ENCODE peak calls at places on chromosomes 13 and 19, in ten cellular contexts. One of them, this sample, is unnamed.

GRCh38 chr19:55146648-55147218 is 2.3 kb downstream of the TNNT1 start:
- DNase-seq in CD4-positive, CD25-positive, alpha-beta regulatory T cell: no peak
- DNase-seq in left ventricle myocardium inferior: no peak
- DNase-seq in heart right ventricle: no peak
- DNase-seq in breast epithelium: no peak
- DNase-seq in thoracic aorta: no peak
- DNase-seq in GM12878: no peak
- DNase-seq in CD8-positive, alpha-beta T cell: no peak
- DNase-seq in effector memory CD4-positive, alpha-beta T cell: no peak
- DNase-seq in mammary epithelial cell: no peak
- DNase-seq in this sample: peak; percentile 88

GRCh38 chr13:95564948-95565347 is 12.4 kb downstream of the CLDN10 start:
- DNase-seq in CD4-positive, CD25-positive, alpha-beta regulatory T cell: no peak
- DNase-seq in left ventricle myocardium inferior: no peak
- DNase-seq in heart right ventricle: no peak
- DNase-seq in breast epithelium: no peak
- DNase-seq in thoracic aorta: no peak
- DNase-seq in GM12878: no peak
- DNase-seq in CD8-positive, alpha-beta T cell: no peak
- DNase-seq in effector memory CD4-positive, alpha-beta T cell: no peak
- DNase-seq in mammary epithelial cell: peak; percentile 81
- DNase-seq in this sample: no peak

GRCh38 chr13:42380420-42381164 is 108.6 kb downstream of the AKAP11 start:
- DNase-seq in CD4-positive, CD25-positive, alpha-beta regulatory T cell: no peak
- DNase-seq in left ventricle myocardium inferior: no peak
- DNase-seq in heart right ventricle: no peak
- DNase-seq in breast epithelium: no peak
- DNase-seq in thoracic aorta: no peak
- DNase-seq in GM12878: peak; percentile 85
- DNase-seq in CD8-positive, alpha-beta T cell: no peak
- DNase-seq in effector memory CD4-positive, alpha-beta T cell: no peak
- DNase-seq in mammary epithelial cell: no peak
- DNase-seq in this sample: no peak

GRCh38 chr19:39927524-39928356 is 6.7 kb downstream of the FCGBP start:
- DNase-seq in CD4-positive, CD25-positive, alpha-beta regulatory T cell: no peak
- DNase-seq in left ventricle myocardium inferior: no peak
- DNase-seq in heart right ventricle: no peak
- DNase-seq in breast epithelium: no peak
- DNase-seq in thoracic aorta: no peak
- DNase-seq in GM12878: no peak
- DNase-seq in CD8-positive, alpha-beta T cell: peak; percentile 34
- DNase-seq in effector memory CD4-positive, alpha-beta T cell: no peak
- DNase-seq in mammary epithelial cell: no peak
- DNase-seq in this sample: no peak

GRCh38 chr19:42423462-42424344 is 3.5 kb downstream of the LIPE start:
- DNase-seq in CD4-positive, CD25-positive, alpha-beta regulatory T cell: peak; percentile 89
- DNase-seq in left ventricle myocardium inferior: peak; percentile 87
- DNase-seq in heart right ventricle: peak; percentile 92
- DNase-seq in breast epithelium: peak; percentile 85
- DNase-seq in thoracic aorta: peak; percentile 59
- DNase-seq in GM12878: no peak
- DNase-seq in CD8-positive, alpha-beta T cell: peak; percentile 95
- DNase-seq in effector memory CD4-positive, alpha-beta T cell: peak; percentile 85
- DNase-seq in mammary epithelial cell: peak; percentile 86
- DNase-seq in this sample: peak; percentile 95

GRCh38 chr19:49150106-49150943 is 4.9 kb downstream of the HRC start:
- DNase-seq in CD4-positive, CD25-positive, alpha-beta regulatory T cell: peak; percentile 35
- DNase-seq in left ventricle myocardium inferior: peak; percentile 85
- DNase-seq in heart right ventricle: peak; percentile 87
- DNase-seq in breast epithelium: peak; percentile 76
- DNase-seq in thoracic aorta: no peak
- DNase-seq in GM12878: no peak
- DNase-seq in CD8-positive, alpha-beta T cell: no peak
- DNase-seq in effector memory CD4-positive, alpha-beta T cell: peak; percentile 20
- DNase-seq in mammary epithelial cell: peak; percentile 68
- DNase-seq in this sample: peak; percentile 96

GRCh38 chr19:52451241-52451640 is 2.1 kb upstream of the ZNF578 start:
- DNase-seq in CD4-positive, CD25-positive, alpha-beta regulatory T cell: no peak
- DNase-seq in left ventricle myocardium inferior: no peak
- DNase-seq in heart right ventricle: no peak
- DNase-seq in breast epithelium: no peak
- DNase-seq in thoracic aorta: no peak
- DNase-seq in GM12878: no peak
- DNase-seq in CD8-positive, alpha-beta T cell: no peak
- DNase-seq in effector memory CD4-positive, alpha-beta T cell: no peak
- DNase-seq in mammary epithelial cell: no peak
- DNase-seq in this sample: no peak

GRCh38 chr13:113088691-113089020 is 16.9 kb upstream of the F7 start:
- DNase-seq in CD4-positive, CD25-positive, alpha-beta regulatory T cell: no peak
- DNase-seq in left ventricle myocardium inferior: peak; percentile 10
- DNase-seq in heart right ventricle: no peak
- DNase-seq in breast epithelium: no peak
- DNase-seq in thoracic aorta: no peak
- DNase-seq in GM12878: no peak
- DNase-seq in CD8-positive, alpha-beta T cell: no peak
- DNase-seq in effector memory CD4-positive, alpha-beta T cell: no peak
- DNase-seq in mammary epithelial cell: no peak
- DNase-seq in this sample: no peak

GRCh38 chr13:88628882-88629281 is 957.7 kb downstream of the SLITRK5 start:
- DNase-seq in CD4-positive, CD25-positive, alpha-beta regulatory T cell: no peak
- DNase-seq in left ventricle myocardium inferior: no peak
- DNase-seq in heart right ventricle: no peak
- DNase-seq in breast epithelium: no peak
- DNase-seq in thoracic aorta: no peak
- DNase-seq in GM12878: no peak
- DNase-seq in CD8-positive, alpha-beta T cell: no peak
- DNase-seq in effector memory CD4-positive, alpha-beta T cell: no peak
- DNase-seq in mammary epithelial cell: no peak
- DNase-seq in this sample: no peak

GRCh38 chr19:18223860-18224524 is 2.2 kb downstream of the PDE4C start:
- DNase-seq in CD4-positive, CD25-positive, alpha-beta regulatory T cell: no peak
- DNase-seq in left ventricle myocardium inferior: peak; percentile 45
- DNase-seq in heart right ventricle: peak; percentile 51
- DNase-seq in breast epithelium: no peak
- DNase-seq in thoracic aorta: no peak
- DNase-seq in GM12878: no peak
- DNase-seq in CD8-positive, alpha-beta T cell: no peak
- DNase-seq in effector memory CD4-positive, alpha-beta T cell: no peak
- DNase-seq in mammary epithelial cell: no peak
- DNase-seq in this sample: peak; percentile 79

GRCh38 chr13:27367570-27367969 is 56.8 kb upstream of the GTF3A start:
- DNase-seq in CD4-positive, CD25-positive, alpha-beta regulatory T cell: no peak
- DNase-seq in left ventricle myocardium inferior: no peak
- DNase-seq in heart right ventricle: no peak
- DNase-seq in breast epithelium: no peak
- DNase-seq in thoracic aorta: no peak
- DNase-seq in GM12878: no peak
- DNase-seq in CD8-positive, alpha-beta T cell: no peak
- DNase-seq in effector memory CD4-positive, alpha-beta T cell: no peak
- DNase-seq in mammary epithelial cell: no peak
- DNase-seq in this sample: no peak

GRCh38 chr13:30504081-30504480 is 38.3 kb upstream of the HMGB1 start:
- DNase-seq in CD4-positive, CD25-positive, alpha-beta regulatory T cell: no peak
- DNase-seq in left ventricle myocardium inferior: no peak
- DNase-seq in heart right ventricle: no peak
- DNase-seq in breast epithelium: no peak
- DNase-seq in thoracic aorta: no peak
- DNase-seq in GM12878: peak; percentile 16
- DNase-seq in CD8-positive, alpha-beta T cell: no peak
- DNase-seq in effector memory CD4-positive, alpha-beta T cell: no peak
- DNase-seq in mammary epithelial cell: no peak
- DNase-seq in this sample: no peak

GRCh38 chr19:44582581-44583265 is 30.6 kb upstream of the IGSF23 start:
- DNase-seq in CD4-positive, CD25-positive, alpha-beta regulatory T cell: no peak
- DNase-seq in left ventricle myocardium inferior: no peak
- DNase-seq in heart right ventricle: no peak
- DNase-seq in breast epithelium: no peak
- DNase-seq in thoracic aorta: no peak
- DNase-seq in GM12878: no peak
- DNase-seq in CD8-positive, alpha-beta T cell: no peak
- DNase-seq in effector memory CD4-positive, alpha-beta T cell: no peak
- DNase-seq in mammary epithelial cell: no peak
- DNase-seq in this sample: no peak

GRCh38 chr19:11437955-11438354 is 2.5 kb downstream of the PRKCSH start:
- DNase-seq in CD4-positive, CD25-positive, alpha-beta regulatory T cell: no peak
- DNase-seq in left ventricle myocardium inferior: no peak
- DNase-seq in heart right ventricle: no peak
- DNase-seq in breast epithelium: no peak
- DNase-seq in thoracic aorta: no peak
- DNase-seq in GM12878: no peak
- DNase-seq in CD8-positive, alpha-beta T cell: no peak
- DNase-seq in effector memory CD4-positive, alpha-beta T cell: no peak
- DNase-seq in mammary epithelial cell: no peak
- DNase-seq in this sample: no peak

GRCh38 chr13:94617389-94618000 is 15.8 kb downstream of the GPR180 start:
- DNase-seq in CD4-positive, CD25-positive, alpha-beta regulatory T cell: peak; percentile 7
- DNase-seq in left ventricle myocardium inferior: no peak
- DNase-seq in heart right ventricle: no peak
- DNase-seq in breast epithelium: no peak
- DNase-seq in thoracic aorta: no peak
- DNase-seq in GM12878: no peak
- DNase-seq in CD8-positive, alpha-beta T cell: no peak
- DNase-seq in effector memory CD4-positive, alpha-beta T cell: no peak
- DNase-seq in mammary epithelial cell: no peak
- DNase-seq in this sample: peak; percentile 47

GRCh38 chr19:6041991-6042421 is 64.1 kb upstream of the RANBP3 start:
- DNase-seq in CD4-positive, CD25-positive, alpha-beta regulatory T cell: no peak
- DNase-seq in left ventricle myocardium inferior: no peak
- DNase-seq in heart right ventricle: no peak
- DNase-seq in breast epithelium: no peak
- DNase-seq in thoracic aorta: no peak
- DNase-seq in GM12878: no peak
- DNase-seq in CD8-positive, alpha-beta T cell: peak; percentile 27
- DNase-seq in effector memory CD4-positive, alpha-beta T cell: no peak
- DNase-seq in mammary epithelial cell: no peak
- DNase-seq in this sample: no peak

GRCh38 chr13:99895428-99895998 is 76.1 kb downstream of the ZIC5 start:
- DNase-seq in CD4-positive, CD25-positive, alpha-beta regulatory T cell: no peak
- DNase-seq in left ventricle myocardium inferior: no peak
- DNase-seq in heart right ventricle: no peak
- DNase-seq in breast epithelium: no peak
- DNase-seq in thoracic aorta: no peak
- DNase-seq in GM12878: no peak
- DNase-seq in CD8-positive, alpha-beta T cell: peak; percentile 52
- DNase-seq in effector memory CD4-positive, alpha-beta T cell: no peak
- DNase-seq in mammary epithelial cell: no peak
- DNase-seq in this sample: no peak

GRCh38 chr13:51817717-51818116 is 13.8 kb upstream of the DHRS12 start:
- DNase-seq in CD4-positive, CD25-positive, alpha-beta regulatory T cell: no peak
- DNase-seq in left ventricle myocardium inferior: no peak
- DNase-seq in heart right ventricle: no peak
- DNase-seq in breast epithelium: no peak
- DNase-seq in thoracic aorta: no peak
- DNase-seq in GM12878: no peak
- DNase-seq in CD8-positive, alpha-beta T cell: no peak
- DNase-seq in effector memory CD4-positive, alpha-beta T cell: no peak
- DNase-seq in mammary epithelial cell: no peak
- DNase-seq in this sample: no peak
- H3K4me1 ChIP-seq in CD4-positive, CD25-positive, alpha-beta regulatory T cell: peaks cover 63% of the 10 kb centered on the region
- H3K4me1 ChIP-seq in left ventricle myocardium inferior: peaks cover 44% of the 10 kb centered on the region
- H3K4me1 ChIP-seq in heart right ventricle: peaks cover 49% of the 10 kb centered on the region
- H3K4me1 ChIP-seq in breast epithelium: peaks cover 4% of the 10 kb centered on the region
- H3K4me1 ChIP-seq in thoracic aorta: peaks cover 4% of the 10 kb centered on the region
- H3K4me1 ChIP-seq in GM12878: peaks cover 28% of the 10 kb centered on the region
- H3K4me1 ChIP-seq in CD8-positive, alpha-beta T cell: peaks cover 79% of the 10 kb centered on the region
- H3K4me1 ChIP-seq in effector memory CD4-positive, alpha-beta T cell: peaks cover 55% of the 10 kb centered on the region
- H3K4me1 ChIP-seq in mammary epithelial cell: peaks cover 4% of the 10 kb centered on the region
- H3K4me1 ChIP-seq in this sample: no peaks in the 10 kb centered on the region

GRCh38 chr19:57687363-57688010 is 5.7 kb downstream of the ZNF551 start:
- DNase-seq in CD4-positive, CD25-positive, alpha-beta regulatory T cell: no peak
- DNase-seq in left ventricle myocardium inferior: no peak
- DNase-seq in heart right ventricle: no peak
- DNase-seq in breast epithelium: no peak
- DNase-seq in thoracic aorta: no peak
- DNase-seq in GM12878: no peak
- DNase-seq in CD8-positive, alpha-beta T cell: no peak
- DNase-seq in effector memory CD4-positive, alpha-beta T cell: no peak
- DNase-seq in mammary epithelial cell: no peak
- DNase-seq in this sample: no peak
- H3K9me3 ChIP-seq in CD4-positive, CD25-positive, alpha-beta regulatory T cell: peaks cover 82% of the 10 kb centered on the region
- H3K9me3 ChIP-seq in left ventricle myocardium inferior: peaks cover 97% of the 10 kb centered on the region
- H3K9me3 ChIP-seq in heart right ventricle: no peaks in the 10 kb centered on the region
- H3K9me3 ChIP-seq in breast epithelium: peaks cover 95% of the 10 kb centered on the region
- H3K9me3 ChIP-seq in thoracic aorta: peaks cover 91% of the 10 kb centered on the region
- H3K9me3 ChIP-seq in GM12878: peaks cover 64% of the 10 kb centered on the region
- H3K9me3 ChIP-seq in CD8-positive, alpha-beta T cell: peaks cover 72% of the 10 kb centered on the region
- H3K9me3 ChIP-seq in effector memory CD4-positive, alpha-beta T cell: peaks cover 64% of the 10 kb centered on the region
- H3K9me3 ChIP-seq in mammary epithelial cell: peaks cover 63% of the 10 kb centered on the region
- H3K9me3 ChIP-seq in this sample: peaks cover 40% of the 10 kb centered on the region

GRCh38 chr19:3068071-3068470 is 5.8 kb upstream of the TLE5 start:
- DNase-seq in CD4-positive, CD25-positive, alpha-beta regulatory T cell: no peak
- DNase-seq in left ventricle myocardium inferior: no peak
- DNase-seq in heart right ventricle: no peak
- DNase-seq in breast epithelium: no peak
- DNase-seq in thoracic aorta: no peak
- DNase-seq in GM12878: no peak
- DNase-seq in CD8-positive, alpha-beta T cell: no peak
- DNase-seq in effector memory CD4-positive, alpha-beta T cell: no peak
- DNase-seq in mammary epithelial cell: no peak
- DNase-seq in this sample: no peak
- H3K36me3 ChIP-seq in CD4-positive, CD25-positive, alpha-beta regulatory T cell: no peaks in the 10 kb centered on the region
- H3K36me3 ChIP-seq in left ventricle myocardium inferior: no peaks in the 10 kb centered on the region
- H3K36me3 ChIP-seq in heart right ventricle: no peaks in the 10 kb centered on the region
- H3K36me3 ChIP-seq in breast epithelium: no peaks in the 10 kb centered on the region
- H3K36me3 ChIP-seq in thoracic aorta: no peaks in the 10 kb centered on the region
- H3K36me3 ChIP-seq in GM12878: no peaks in the 10 kb centered on the region
- H3K36me3 ChIP-seq in CD8-positive, alpha-beta T cell: no peaks in the 10 kb centered on the region
- H3K36me3 ChIP-seq in effector memory CD4-positive, alpha-beta T cell: no peaks in the 10 kb centered on the region
- H3K36me3 ChIP-seq in mammary epithelial cell: no peaks in the 10 kb centered on the region
- H3K36me3 ChIP-seq in this sample: no peaks in the 10 kb centered on the region

GRCh38 chr13:74256969-74257368 is 122.8 kb upstream of the KLF12 start:
- DNase-seq in CD4-positive, CD25-positive, alpha-beta regulatory T cell: no peak
- DNase-seq in left ventricle myocardium inferior: no peak
- DNase-seq in heart right ventricle: peak; percentile 23
- DNase-seq in breast epithelium: no peak
- DNase-seq in thoracic aorta: no peak
- DNase-seq in GM12878: no peak
- DNase-seq in CD8-positive, alpha-beta T cell: no peak
- DNase-seq in effector memory CD4-positive, alpha-beta T cell: no peak
- DNase-seq in mammary epithelial cell: no peak
- DNase-seq in this sample: no peak

GRCh38 chr13:74248477-74248876 is 114.3 kb upstream of the KLF12 start:
- DNase-seq in CD4-positive, CD25-positive, alpha-beta regulatory T cell: no peak
- DNase-seq in left ventricle myocardium inferior: no peak
- DNase-seq in heart right ventricle: no peak
- DNase-seq in breast epithelium: no peak
- DNase-seq in thoracic aorta: no peak
- DNase-seq in GM12878: no peak
- DNase-seq in CD8-positive, alpha-beta T cell: no peak
- DNase-seq in effector memory CD4-positive, alpha-beta T cell: no peak
- DNase-seq in mammary epithelial cell: no peak
- DNase-seq in this sample: no peak

GRCh38 chr13:74251778-74252519 is 117.7 kb upstream of the KLF12 start:
- DNase-seq in CD4-positive, CD25-positive, alpha-beta regulatory T cell: no peak
- DNase-seq in left ventricle myocardium inferior: no peak
- DNase-seq in heart right ventricle: no peak
- DNase-seq in breast epithelium: no peak
- DNase-seq in thoracic aorta: no peak
- DNase-seq in GM12878: no peak
- DNase-seq in CD8-positive, alpha-beta T cell: no peak
- DNase-seq in effector memory CD4-positive, alpha-beta T cell: no peak
- DNase-seq in mammary epithelial cell: peak; percentile 55
- DNase-seq in this sample: no peak

GRCh38 chr13:74250738-74251190 is 116.6 kb upstream of the KLF12 start:
- DNase-seq in CD4-positive, CD25-positive, alpha-beta regulatory T cell: no peak
- DNase-seq in left ventricle myocardium inferior: no peak
- DNase-seq in heart right ventricle: no peak
- DNase-seq in breast epithelium: no peak
- DNase-seq in thoracic aorta: no peak
- DNase-seq in GM12878: no peak
- DNase-seq in CD8-positive, alpha-beta T cell: no peak
- DNase-seq in effector memory CD4-positive, alpha-beta T cell: no peak
- DNase-seq in mammary epithelial cell: peak; percentile 88
- DNase-seq in this sample: no peak

GRCh38 chr13:74253161-74253560 is 119.0 kb upstream of the KLF12 start:
- DNase-seq in CD4-positive, CD25-positive, alpha-beta regulatory T cell: no peak
- DNase-seq in left ventricle myocardium inferior: no peak
- DNase-seq in heart right ventricle: no peak
- DNase-seq in breast epithelium: no peak
- DNase-seq in thoracic aorta: no peak
- DNase-seq in GM12878: no peak
- DNase-seq in CD8-positive, alpha-beta T cell: no peak
- DNase-seq in effector memory CD4-positive, alpha-beta T cell: no peak
- DNase-seq in mammary epithelial cell: no peak
- DNase-seq in this sample: no peak
- H3K4me1 ChIP-seq in CD4-positive, CD25-positive, alpha-beta regulatory T cell: peaks cover 60% of the 10 kb centered on the region
- H3K4me1 ChIP-seq in left ventricle myocardium inferior: no peaks in the 10 kb centered on the region
- H3K4me1 ChIP-seq in heart right ventricle: peaks cover 3% of the 10 kb centered on the region
- H3K4me1 ChIP-seq in breast epithelium: no peaks in the 10 kb centered on the region
- H3K4me1 ChIP-seq in thoracic aorta: peaks cover 3% of the 10 kb centered on the region
- H3K4me1 ChIP-seq in GM12878: no peaks in the 10 kb centered on the region
- H3K4me1 ChIP-seq in CD8-positive, alpha-beta T cell: peaks cover 69% of the 10 kb centered on the region
- H3K4me1 ChIP-seq in effector memory CD4-positive, alpha-beta T cell: peaks cover 27% of the 10 kb centered on the region
- H3K4me1 ChIP-seq in mammary epithelial cell: peaks cover 22% of the 10 kb centered on the region
- H3K4me1 ChIP-seq in this sample: no peaks in the 10 kb centered on the region

This sample was measured in Caco-2.